ENCODE peak calls at places on chromosomes 3 and 15, in nine cellular contexts. D, Z, X, M, E, G, I, N and Q are unnamed samples.

GRCh38 chr3:183265713-183266417 is 12.8 kb downstream of the B3GNT5 start:
- DNase-seq in X (peak), I (no peak), G (no peak), E (no peak), Z (no peak), N (no peak), D (peak), M (no peak), Q (no peak)

GRCh38 chr15:65952425-65953053 is 83.2 kb downstream of the RAB11A start:
- DNase-seq in I (no peak), M (no peak), D (peak), X (peak), G (peak), Z (peak), E (no peak), N (no peak), Q (peak)

GRCh38 chr3:157465741-157466140 is 29.1 kb downstream of the PTX3 start:
- DNase-seq in X (no peak), Z (no peak), M (no peak), I (no peak), G (no peak), E (no peak), D (peak), N (no peak), Q (no peak)

GRCh38 chr3:17672506-17672905 is 69.9 kb downstream of the TBC1D5 start:
- DNase-seq in D (peak), I (no peak), Z (no peak), E (no peak), G (no peak), X (no peak), M (no peak), N (no peak), Q (no peak)

GRCh38 chr3:73299184-73299691 is 237.8 kb downstream of the EBLN2 start:
- DNase-seq in E (no peak), Z (no peak), X (no peak), I (no peak), D (no peak), G (no peak), M (no peak), N (no peak), Q (no peak)

GRCh38 chr15:38868326-38869114 is 303.9 kb upstream of the RASGRP1 start:
- DNase-seq in N (no peak), M (peak), Z (no peak), D (peak), G (no peak), E (no peak), X (peak), I (no peak), Q (no peak)

GRCh38 chr3:124974691-124975090 is 40.1 kb upstream of the MUC13 start:
- DNase-seq in N (no peak), G (no peak), X (no peak), D (no peak), Z (no peak), M (no peak), E (no peak), I (no peak), Q (no peak)

GRCh38 chr15:26888761-26889160 is 21.9 kb downstream of the GABRA5 start:
- DNase-seq in I (no peak), M (no peak), N (peak), Z (no peak), E (no peak), X (no peak), G (no peak), D (no peak), Q (no peak)

GRCh38 chr15:31024330-31024729 is 32.9 kb upstream of the MTMR10 start:
- DNase-seq in I (no peak), Z (peak), D (peak), N (no peak), E (no peak), M (no peak), X (peak), G (peak), Q (no peak)

GRCh38 chr15:27324871-27325270 is 353.9 kb downstream of the GABRG3 start:
- DNase-seq in M (no peak), I (no peak), N (no peak), D (no peak), E (no peak), Z (no peak), G (no peak), X (no peak), Q (no peak)

GRCh38 chr3:89184151-89184550 is 76.7 kb downstream of the EPHA3 start:
- DNase-seq in M (no peak), G (no peak), Z (no peak), I (no peak), X (no peak), E (no peak), D (no peak), N (no peak), Q (no peak)

GRCh38 chr3:192237992-192238608 is 489.2 kb downstream of the FGF12 start:
- DNase-seq in M (no peak), D (no peak), I (no peak), G (peak), X (peak), N (no peak), E (no peak), Z (no peak), Q (no peak)

GRCh38 chr15:51085764-51086163 is 8.9 kb downstream of the TNFAIP8L3 start:
- DNase-seq in M (no peak), N (no peak), I (no peak), E (no peak), X (no peak), Z (no peak), D (no peak), G (no peak), Q (no peak)

DNA sequence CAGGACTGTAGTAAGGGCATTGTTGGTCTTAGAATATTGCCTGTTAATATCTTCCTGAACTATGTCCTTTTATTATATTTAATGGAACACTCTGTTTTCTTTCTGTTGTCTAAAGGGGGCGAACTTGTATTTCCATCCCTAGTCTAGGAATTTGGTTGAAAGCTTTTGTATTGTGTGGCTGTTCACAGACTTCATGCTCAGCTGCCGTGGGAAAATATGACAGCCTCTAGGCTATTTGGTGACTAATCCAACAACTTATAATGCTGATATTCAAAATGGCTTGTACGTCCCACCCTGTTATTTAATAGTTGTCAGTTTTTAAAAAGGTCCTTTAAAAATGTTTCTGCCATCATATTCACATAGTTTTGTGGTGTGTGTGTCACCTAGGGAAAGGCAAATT is 202.6 kb downstream of the KLHL25 start:
- DNase-seq in Z (no peak), E (no peak), M (no peak), N (no peak), I (no peak), X (no peak), D (peak), G (no peak), Q (no peak)
- TF ChIP-seq CTCF in Z (peak), E (no peak), M (peak), N (no peak), I (peak), X (no peak), D (peak), G (no peak), Q (peak)

GRCh38 chr3:141365206-141365605 is 3.1 kb upstream of the ZBTB38 start:
- DNase-seq in M (no peak), E (no peak), D (no peak), G (no peak), I (no peak), Z (no peak), X (no peak), N (no peak), Q (no peak)

GRCh38 chr3:141368925-141369794 is 856 bp downstream of the ZBTB38 start:
- DNase-seq in E (no peak), X (no peak), G (no peak), M (no peak), Z (no peak), D (no peak), I (no peak), N (no peak), Q (no peak)

GRCh38 chr3:141367038-141367730 is 1.1 kb upstream of the ZBTB38 start:
- DNase-seq in X (no peak), I (no peak), M (no peak), G (no peak), E (no peak), Z (no peak), D (peak), N (no peak), Q (no peak)

GRCh38 chr3:141368062-141368924 is at the start of gene ZBTB38:
- DNase-seq in Z (peak), D (peak), E (no peak), M (peak), N (peak), X (peak), G (peak), I (peak), Q (peak)

GRCh38 chr3:141366285-141367037 is 1.8 kb upstream of the ZBTB38 start:
- DNase-seq in N (peak), G (no peak), E (no peak), Z (peak), M (peak), X (peak), I (peak), D (peak), Q (no peak)
- TF ChIP-seq CTCF in N (no peak), G (no peak), E (no peak), Z (peak), M (no peak), X (no peak), I (no peak), D (peak), Q (no peak)

GRCh38 chr15:67937153-67937761 is 97.4 kb upstream of the RNU6-1 start:
- DNase-seq in D (no peak), E (no peak), N (no peak), Z (no peak), G (no peak), M (no peak), I (no peak), X (peak), Q (no peak)

GRCh38 chr15:67931861-67932260 is 92.0 kb upstream of the RNU6-1 start:
- DNase-seq in M (no peak), E (no peak), X (no peak), I (no peak), Z (no peak), N (no peak), G (no peak), D (no peak), Q (no peak)

GRCh38 chr15:67940324-67940719 is 100.5 kb upstream of the RNU6-1 start:
- DNase-seq in Z (no peak), X (no peak), E (no peak), N (no peak), I (no peak), D (no peak), G (no peak), M (no peak), Q (no peak)

GRCh38 chr15:67930720-67931119 is 90.9 kb upstream of the RNU6-1 start:
- DNase-seq in Z (no peak), E (no peak), N (no peak), X (no peak), M (no peak), G (no peak), I (no peak), D (no peak), Q (no peak)

GRCh38 chr15:67935244-67935643 is 95.4 kb upstream of the RNU6-1 start:
- DNase-seq in D (no peak), Z (no peak), I (no peak), X (no peak), E (no peak), N (no peak), M (no peak), G (no peak), Q (no peak)
- TF ChIP-seq CTCF in D (no peak), Z (no peak), I (no peak), X (no peak), E (no peak), N (no peak), M (no peak), G (no peak), Q (no peak)

DNA sequence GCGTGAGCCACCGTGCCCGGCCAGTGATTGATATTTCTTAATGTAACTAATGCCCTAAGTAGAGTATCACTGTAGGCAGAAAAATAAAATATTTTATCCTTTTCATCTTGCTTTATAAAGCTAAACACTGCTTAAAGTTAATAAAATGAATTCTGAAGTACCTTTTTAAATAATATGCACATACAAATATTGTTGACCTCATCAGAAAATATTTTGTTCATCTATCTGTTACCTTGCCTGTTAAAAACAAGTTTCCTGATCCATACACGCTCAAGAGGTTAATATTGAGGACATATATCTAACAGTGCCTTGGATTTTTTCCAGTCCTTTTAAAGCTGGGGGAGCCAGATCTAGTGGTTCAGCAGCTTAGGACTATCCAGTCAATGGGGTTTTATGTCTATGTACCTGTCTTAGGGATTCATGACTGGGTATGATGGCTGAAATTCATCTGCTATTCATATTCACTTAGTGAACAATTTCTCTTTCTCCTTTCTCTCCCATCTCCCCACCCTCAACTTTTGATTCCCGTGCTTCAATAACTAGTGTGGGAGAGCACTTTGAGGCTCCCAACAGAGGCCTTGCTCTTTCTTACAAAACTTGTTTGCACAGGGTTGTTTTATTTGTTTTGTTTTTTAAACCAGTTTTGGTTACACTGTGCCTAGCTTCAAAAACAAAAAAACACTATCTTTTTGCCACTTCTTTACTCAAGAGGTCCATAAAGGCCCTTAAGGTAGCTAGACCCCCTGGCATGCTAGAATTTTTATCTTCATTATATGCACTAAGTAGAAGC is 7.0 kb downstream of the SLC25A36 start:
- DNase-seq in N (no peak), I (no peak), G (no peak), Z (no peak), E (no peak), M (no peak), D (no peak), X (no peak), Q (no peak)
- TF ChIP-seq CTCF in N (no peak), I (no peak), G (no peak), Z (no peak), E (no peak), M (no peak), D (no peak), X (no peak), Q (no peak)

DNA sequence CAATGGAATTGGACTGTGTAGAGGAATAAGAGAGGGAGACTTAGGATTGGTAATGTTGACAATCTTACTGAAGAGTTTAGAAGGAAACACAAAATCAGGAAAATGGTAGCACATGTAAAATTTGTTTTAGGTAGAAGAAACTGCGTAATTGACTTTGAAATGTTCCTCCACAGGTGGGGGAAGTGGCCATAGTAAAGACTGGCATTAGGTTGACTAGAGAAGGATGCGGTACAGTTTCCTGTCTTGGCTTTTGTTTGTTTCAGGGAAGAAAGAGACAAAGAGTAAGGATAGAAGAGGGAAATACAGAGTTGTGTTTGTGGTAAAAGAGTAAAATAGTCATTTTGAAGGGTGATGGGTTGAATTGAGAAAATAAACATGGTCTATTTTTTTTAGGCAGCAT is 253.6 kb upstream of the ZNF717 start:
- DNase-seq in N (no peak), E (no peak), D (no peak), I (no peak), Z (no peak), M (no peak), X (no peak), G (no peak), Q (no peak)
- TF ChIP-seq CTCF in N (no peak), E (no peak), D (no peak), I (no peak), Z (no peak), M (no peak), X (no peak), G (no peak), Q (no peak)

GRCh38 chr3:28268989-28269388 is 27.6 kb downstream of the CMC1 start:
- DNase-seq in X (no peak), G (no peak), I (no peak), E (no peak), Z (no peak), N (no peak), M (no peak), D (no peak), Q (no peak)
- TF ChIP-seq CTCF in X (peak), G (no peak), I (no peak), E (peak), Z (peak), N (no peak), M (no peak), D (no peak), Q (peak)

DNA sequence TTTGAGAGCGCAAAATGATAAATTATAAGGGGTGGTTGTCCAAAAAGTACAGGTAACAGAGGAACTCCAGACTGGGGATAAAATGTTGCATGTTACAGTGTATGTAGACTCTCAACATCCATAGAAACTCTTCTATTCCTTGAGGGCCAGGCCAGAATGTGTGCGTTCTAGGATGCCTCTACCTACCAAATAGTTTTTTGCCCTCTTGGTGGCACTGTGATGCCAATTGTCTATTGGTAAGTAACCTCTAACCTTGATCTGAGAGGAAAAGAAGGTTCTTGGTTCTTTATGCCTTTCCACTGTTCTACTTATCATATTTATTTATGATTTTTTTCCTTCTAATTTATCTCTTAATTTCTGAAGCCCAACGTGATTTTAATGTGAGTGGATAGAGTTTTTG is 424.6 kb downstream of the GRM7 start:
- DNase-seq in N (no peak), G (no peak), Z (no peak), X (no peak), E (no peak), M (no peak), D (no peak), I (peak), Q (no peak)
- TF ChIP-seq CTCF in N (peak), G (no peak), Z (peak), X (no peak), E (no peak), M (no peak), D (no peak), I (peak), Q (no peak)

GRCh38 chr3:133388696-133389095 is 11.2 kb upstream of the BFSP2 start:
- DNase-seq in M (no peak), I (peak), E (no peak), D (no peak), Z (no peak), X (no peak), G (no peak), N (no peak), Q (no peak)
- TF ChIP-seq CTCF in M (no peak), I (no peak), E (no peak), D (no peak), Z (no peak), X (no peak), G (no peak), N (no peak), Q (no peak)

DNA sequence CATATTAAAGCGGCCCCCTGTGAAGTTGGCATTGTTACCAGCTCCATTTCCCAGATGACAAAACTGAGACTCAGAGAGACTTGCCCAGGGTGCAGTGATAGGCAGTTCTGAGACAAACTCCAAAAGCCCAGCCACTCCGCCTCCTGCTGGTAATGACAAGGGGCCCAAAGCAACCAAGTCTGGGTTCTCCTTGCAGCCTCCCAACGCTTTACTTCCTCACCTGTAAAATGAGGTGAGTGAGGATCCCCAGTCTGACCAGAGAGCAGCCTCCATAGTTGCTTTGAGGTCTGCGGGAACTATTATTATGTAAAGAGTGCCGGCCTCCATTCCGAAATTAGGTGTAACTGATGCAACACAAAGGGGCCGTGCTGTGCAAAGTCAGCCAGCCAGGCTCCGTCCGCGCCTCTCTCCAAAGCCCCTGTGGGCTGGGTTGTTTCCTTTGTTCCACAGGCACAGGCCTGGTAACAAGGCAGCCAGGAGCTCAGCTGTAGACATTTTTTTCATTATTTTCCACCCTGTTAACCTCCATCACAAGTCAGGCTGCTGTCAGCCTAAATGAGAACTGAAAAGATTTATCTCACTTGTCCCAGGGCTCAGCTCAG is 139.1 kb upstream of the RAD18 start:
- DNase-seq in D (no peak), E (no peak), Z (peak), G (peak), N (no peak), I (no peak), X (no peak), M (no peak), Q (peak)
- TF ChIP-seq CTCF in D (no peak), E (no peak), Z (no peak), G (no peak), N (no peak), I (no peak), X (no peak), M (no peak), Q (peak)